ENCODE peak calls at places on chromosomes 3 and 15, in seven cellular contexts. G, V, Q, P, D, C and O are unnamed samples.

GRCh38 chr3:58411851-58412830 is 21.5 kb downstream of the PDHB start:
- DNase-seq in D (no peak), C (no peak), G (no peak), Q (no peak), P (no peak), V (no peak), O (no peak)

GRCh38 chr3:38004415-38005075 is 14.0 kb downstream of the VILL start:
- DNase-seq in V (peak; percentile 60), Q (peak; percentile 44), C (peak; percentile 52), P (no peak), D (peak; percentile 91), G (peak; percentile 79), O (no peak)

GRCh38 chr15:90956551-90957104 is 1.9 kb downstream of the RCCD1 start:
- DNase-seq in Q (peak; percentile 67), V (peak; percentile 75), G (peak; percentile 88), D (peak; percentile 83), C (peak; percentile 84), P (peak; percentile 69), O (peak; percentile 27)

GRCh38 chr15:28260317-28260716 is 61.7 kb downstream of the HERC2 start:
- DNase-seq in Q (no peak), P (no peak), D (no peak), C (no peak), G (no peak), V (no peak), O (no peak)

GRCh38 chr3:146972726-146973125 is 367.6 kb upstream of the PLSCR5 start:
- DNase-seq in P (no peak), G (no peak), C (no peak), D (no peak), V (no peak), Q (no peak), O (no peak)

GRCh38 chr3:18725668-18726407 is 300.7 kb upstream of the SATB1 start:
- DNase-seq in P (no peak), D (no peak), Q (no peak), G (no peak), C (peak; percentile 46), V (no peak), O (no peak)

GRCh38 chr15:101439920-101440319 is 49.6 kb downstream of the PCSK6 start:
- DNase-seq in Q (no peak), V (no peak), C (no peak), D (peak; percentile 23), G (peak; percentile 8), P (no peak), O (no peak)

GRCh38 chr3:115627180-115628074 is 4.1 kb downstream of the GAP43 start:
- DNase-seq in Q (no peak), V (no peak), G (no peak), C (no peak), D (no peak), P (no peak), O (no peak)

GRCh38 chr3:139198929-139199328 is 144.9 kb upstream of the MRPS22 start:
- DNase-seq in C (no peak), G (no peak), Q (no peak), P (no peak), V (no peak), D (no peak), O (no peak)

GRCh38 chr3:24494616-24495333 is at the start of gene THRB:
- DNase-seq in P (peak; percentile 51), D (peak; percentile 74), Q (no peak), V (no peak), C (peak; percentile 19), G (peak; percentile 52), O (peak; percentile 1)

GRCh38 chr15:66883322-66883911 is 181.4 kb downstream of the SMAD6 start:
- DNase-seq in V (no peak), G (peak; percentile 100), D (peak; percentile 86), P (no peak), C (no peak), Q (no peak), O (peak; percentile 30)

GRCh38 chr3:122415104-122415744 is 638 bp downstream of the WDR5B start:
- DNase-seq in G (peak; percentile 69), Q (no peak), D (peak; percentile 57), V (peak; percentile 47), C (peak; percentile 42), P (no peak), O (no peak)

GRCh38 chr3:101867521-101867920 is 18.2 kb downstream of the NFKBIZ start:
- DNase-seq in V (no peak), G (no peak), P (no peak), Q (no peak), C (no peak), D (no peak), O (no peak)

GRCh38 chr3:50242371-50242770 is 6.4 kb downstream of the GNAI2 start:
- DNase-seq in D (no peak), P (no peak), C (peak; percentile 24), G (no peak), Q (no peak), V (no peak), O (no peak)

GRCh38 chr3:156010829-156011228 is 109.5 kb upstream of the KCNAB1 start:
- DNase-seq in V (no peak), C (no peak), Q (no peak), G (peak; percentile 22), D (no peak), P (no peak), O (no peak)

GRCh38 chr3:36560685-36561084 is 180.4 kb downstream of the STAC start:
- DNase-seq in V (no peak), G (no peak), P (no peak), D (no peak), Q (no peak), C (no peak), O (no peak)

GRCh38 chr3:42572278-42572677 is 9.5 kb downstream of the SEC22C start:
- DNase-seq in G (peak; percentile 75), C (no peak), V (no peak), P (no peak), D (no peak), Q (peak; percentile 14), O (no peak)

GRCh38 chr15:97566957-97567356 is 393.5 kb upstream of the ARRDC4 start:
- DNase-seq in P (no peak), C (no peak), Q (no peak), G (peak; percentile 99), V (no peak), D (no peak), O (no peak)

GRCh38 chr3:187618732-187619131 is 51.5 kb downstream of the SST start:
- DNase-seq in C (no peak), G (no peak), P (no peak), D (no peak), V (no peak), Q (no peak), O (no peak)

GRCh38 chr15:70585707-70586034 is 177.7 kb downstream of the UACA start:
- DNase-seq in Q (no peak), D (no peak), V (peak; percentile 23), C (no peak), P (no peak), G (no peak), O (no peak)

GRCh38 chr3:59052803-59053411 is 3.1 kb upstream of the CFAP20DC start:
- DNase-seq in V (no peak), G (peak; percentile 70), D (no peak), P (no peak), C (no peak), Q (no peak), O (no peak)

GRCh38 chr15:51144021-51144532 is 49.4 kb upstream of the TNFAIP8L3 start:
- DNase-seq in V (no peak), G (peak; percentile 74), Q (no peak), D (no peak), P (no peak), C (no peak), O (no peak)

GRCh38 chr3:47874438-47874837 is 71.5 kb downstream of the DHX30 start:
- DNase-seq in D (no peak), V (no peak), P (no peak), G (no peak), C (no peak), Q (no peak), O (no peak)

GRCh38 chr3:46006243-46006642 is 10.6 kb upstream of the FYCO1 start:
- DNase-seq in Q (no peak), C (no peak), G (no peak), D (no peak), P (no peak), V (no peak), O (no peak)